ENCODE peak calls at places on chromosomes 1 and 21, in nine cellular contexts. One of them, this sample, is unnamed.

GRCh38 chr1:176205322-176205914 is 1.7 kb downstream of the COP1 start:
- DNase-seq in HCT116: no peak
- DNase-seq in pancreas: no peak
- DNase-seq in bronchial epithelial cell: peak; percentile 62
- DNase-seq in Caco-2: no peak
- DNase-seq in astrocyte: peak; percentile 1
- DNase-seq in BJ: no peak
- DNase-seq in tibial artery: no peak
- DNase-seq in heart left ventricle: no peak
- DNase-seq in this sample: no peak

GRCh38 chr1:172845371-172845770 is 186.5 kb downstream of the FASLG start:
- DNase-seq in Caco-2: no peak
- DNase-seq in BJ: no peak
- DNase-seq in pancreas: no peak
- DNase-seq in bronchial epithelial cell: no peak
- DNase-seq in HCT116: no peak
- DNase-seq in astrocyte: peak; percentile 27
- DNase-seq in tibial artery: no peak
- DNase-seq in heart left ventricle: no peak
- DNase-seq in this sample: peak; percentile 14

GRCh38 chr1:29055160-29055559 is 68.5 kb downstream of the TMEM200B start:
- DNase-seq in tibial artery: no peak
- DNase-seq in BJ: no peak
- DNase-seq in bronchial epithelial cell: no peak
- DNase-seq in HCT116: no peak
- DNase-seq in Caco-2: no peak
- DNase-seq in heart left ventricle: no peak
- DNase-seq in pancreas: no peak
- DNase-seq in astrocyte: peak; percentile 13
- DNase-seq in this sample: no peak

GRCh38 chr1:189149547-189150375 is 1327.9 kb downstream of the BRINP3 start:
- DNase-seq in HCT116: no peak
- DNase-seq in pancreas: peak; percentile 33
- DNase-seq in BJ: no peak
- DNase-seq in bronchial epithelial cell: no peak
- DNase-seq in tibial artery: no peak
- DNase-seq in Caco-2: peak; percentile 87
- DNase-seq in astrocyte: no peak
- DNase-seq in heart left ventricle: no peak
- DNase-seq in this sample: no peak

GRCh38 chr1:169741666-169742394 is 8.0 kb upstream of the SELE start:
- DNase-seq in Caco-2: no peak
- DNase-seq in pancreas: no peak
- DNase-seq in tibial artery: no peak
- DNase-seq in heart left ventricle: no peak
- DNase-seq in astrocyte: peak; percentile 82
- DNase-seq in BJ: peak; percentile 22
- DNase-seq in HCT116: no peak
- DNase-seq in bronchial epithelial cell: no peak
- DNase-seq in this sample: no peak

GRCh38 chr1:240104662-240105061 is 13.0 kb downstream of the FMN2 start:
- DNase-seq in pancreas: no peak
- DNase-seq in astrocyte: no peak
- DNase-seq in tibial artery: no peak
- DNase-seq in bronchial epithelial cell: no peak
- DNase-seq in BJ: no peak
- DNase-seq in heart left ventricle: no peak
- DNase-seq in Caco-2: no peak
- DNase-seq in HCT116: no peak
- DNase-seq in this sample: no peak

GRCh38 chr1:238951809-238952208 is 434.6 kb upstream of the CHRM3 start:
- DNase-seq in bronchial epithelial cell: peak; percentile 60
- DNase-seq in Caco-2: no peak
- DNase-seq in astrocyte: peak; percentile 46
- DNase-seq in HCT116: no peak
- DNase-seq in heart left ventricle: no peak
- DNase-seq in BJ: no peak
- DNase-seq in tibial artery: no peak
- DNase-seq in pancreas: no peak
- DNase-seq in this sample: no peak

GRCh38 chr1:31234870-31235269 is 4.8 kb downstream of the NKAIN1 start:
- DNase-seq in pancreas: no peak
- DNase-seq in astrocyte: no peak
- DNase-seq in bronchial epithelial cell: no peak
- DNase-seq in HCT116: no peak
- DNase-seq in BJ: no peak
- DNase-seq in tibial artery: no peak
- DNase-seq in heart left ventricle: no peak
- DNase-seq in Caco-2: no peak
- DNase-seq in this sample: no peak

GRCh38 chr1:234573711-234574299 is 36.2 kb downstream of the IRF2BP2 start:
- DNase-seq in heart left ventricle: no peak
- DNase-seq in bronchial epithelial cell: peak; percentile 33
- DNase-seq in Caco-2: no peak
- DNase-seq in tibial artery: peak; percentile 48
- DNase-seq in BJ: no peak
- DNase-seq in pancreas: no peak
- DNase-seq in astrocyte: no peak
- DNase-seq in HCT116: no peak
- DNase-seq in this sample: no peak

GRCh38 chr1:205505791-205506190 is 1.3 kb downstream of the CDK18 start:
- DNase-seq in tibial artery: peak; percentile 57
- DNase-seq in bronchial epithelial cell: peak; percentile 72
- DNase-seq in pancreas: peak; percentile 56
- DNase-seq in BJ: no peak
- DNase-seq in heart left ventricle: peak; percentile 85
- DNase-seq in HCT116: no peak
- DNase-seq in Caco-2: no peak
- DNase-seq in astrocyte: no peak
- DNase-seq in this sample: no peak

GRCh38 chr1:210251680-210252490 is 19.3 kb downstream of the SERTAD4 start:
- DNase-seq in pancreas: peak; percentile 34
- DNase-seq in bronchial epithelial cell: no peak
- DNase-seq in astrocyte: no peak
- DNase-seq in BJ: no peak
- DNase-seq in tibial artery: no peak
- DNase-seq in HCT116: no peak
- DNase-seq in heart left ventricle: no peak
- DNase-seq in Caco-2: no peak
- DNase-seq in this sample: no peak

GRCh38 chr1:112337028-112337531 is 58.9 kb upstream of the CTTNBP2NL start:
- DNase-seq in tibial artery: peak; percentile 40
- DNase-seq in bronchial epithelial cell: peak; percentile 40
- DNase-seq in heart left ventricle: no peak
- DNase-seq in BJ: no peak
- DNase-seq in HCT116: peak; percentile 51
- DNase-seq in Caco-2: no peak
- DNase-seq in astrocyte: no peak
- DNase-seq in pancreas: peak; percentile 44
- DNase-seq in this sample: no peak

GRCh38 chr1:144551107-144551542 is 41.6 kb upstream of the PPIAL4F start:
- DNase-seq in astrocyte: no peak
- DNase-seq in pancreas: no peak
- DNase-seq in HCT116: no peak
- DNase-seq in heart left ventricle: no peak
- DNase-seq in bronchial epithelial cell: no peak
- DNase-seq in tibial artery: no peak
- DNase-seq in Caco-2: no peak
- DNase-seq in BJ: no peak
- DNase-seq in this sample: peak; percentile 76

GRCh38 chr1:999797-1000356 is at the start of gene HES4:
- DNase-seq in pancreas: peak; percentile 92
- DNase-seq in bronchial epithelial cell: peak; percentile 71
- DNase-seq in tibial artery: peak; percentile 91
- DNase-seq in HCT116: peak; percentile 84
- DNase-seq in heart left ventricle: peak; percentile 95
- DNase-seq in astrocyte: peak; percentile 82
- DNase-seq in BJ: peak; percentile 53
- DNase-seq in Caco-2: peak; percentile 95
- DNase-seq in this sample: no peak

GRCh38 chr21:44887807-44888580 is 14.5 kb upstream of the PTTG1IP start:
- DNase-seq in astrocyte: no peak
- DNase-seq in heart left ventricle: peak; percentile 60
- DNase-seq in tibial artery: no peak
- DNase-seq in BJ: no peak
- DNase-seq in Caco-2: no peak
- DNase-seq in pancreas: peak; percentile 13
- DNase-seq in bronchial epithelial cell: no peak
- DNase-seq in HCT116: no peak
- DNase-seq in this sample: no peak

GRCh38 chr1:9201421-9202239 is 32.9 kb upstream of the H6PD start:
- DNase-seq in BJ: no peak
- DNase-seq in pancreas: no peak
- DNase-seq in astrocyte: peak; percentile 72
- DNase-seq in HCT116: no peak
- DNase-seq in bronchial epithelial cell: peak; percentile 32
- DNase-seq in heart left ventricle: no peak
- DNase-seq in tibial artery: peak; percentile 43
- DNase-seq in Caco-2: no peak
- DNase-seq in this sample: no peak

GRCh38 chr1:167447521-167448136 is 70.7 kb downstream of the CD247 start:
- DNase-seq in Caco-2: no peak
- DNase-seq in HCT116: peak; percentile 77
- DNase-seq in heart left ventricle: no peak
- DNase-seq in astrocyte: no peak
- DNase-seq in BJ: no peak
- DNase-seq in pancreas: no peak
- DNase-seq in bronchial epithelial cell: peak; percentile 80
- DNase-seq in tibial artery: peak; percentile 38
- DNase-seq in this sample: peak; percentile 35

GRCh38 chr1:50228871-50229384 is 120.2 kb downstream of the ELAVL4 start:
- DNase-seq in bronchial epithelial cell: no peak
- DNase-seq in BJ: no peak
- DNase-seq in heart left ventricle: no peak
- DNase-seq in pancreas: no peak
- DNase-seq in tibial artery: no peak
- DNase-seq in HCT116: no peak
- DNase-seq in astrocyte: no peak
- DNase-seq in Caco-2: peak; percentile 34
- DNase-seq in this sample: no peak

GRCh38 chr1:46489169-46489637 is 433 bp upstream of the DMBX1 start:
- DNase-seq in astrocyte: no peak
- DNase-seq in tibial artery: no peak
- DNase-seq in heart left ventricle: peak; percentile 65
- DNase-seq in bronchial epithelial cell: no peak
- DNase-seq in pancreas: no peak
- DNase-seq in Caco-2: no peak
- DNase-seq in BJ: no peak
- DNase-seq in HCT116: no peak
- DNase-seq in this sample: no peak

GRCh38 chr1:46491500-46492268 is 2.0 kb downstream of the DMBX1 start:
- DNase-seq in Caco-2: no peak
- DNase-seq in pancreas: no peak
- DNase-seq in heart left ventricle: no peak
- DNase-seq in astrocyte: no peak
- DNase-seq in tibial artery: no peak
- DNase-seq in BJ: no peak
- DNase-seq in bronchial epithelial cell: no peak
- DNase-seq in HCT116: no peak
- DNase-seq in this sample: no peak

GRCh38 chr1:46492269-46492853 is 2.7 kb downstream of the DMBX1 start:
- DNase-seq in pancreas: no peak
- DNase-seq in tibial artery: no peak
- DNase-seq in astrocyte: no peak
- DNase-seq in bronchial epithelial cell: no peak
- DNase-seq in HCT116: no peak
- DNase-seq in Caco-2: no peak
- DNase-seq in BJ: no peak
- DNase-seq in heart left ventricle: peak; percentile 12
- DNase-seq in this sample: no peak

GRCh38 chr1:46489638-46490602 is at the start of gene DMBX1:
- DNase-seq in HCT116: peak; percentile 38
- DNase-seq in astrocyte: no peak
- DNase-seq in tibial artery: no peak
- DNase-seq in heart left ventricle: peak; percentile 54
- DNase-seq in bronchial epithelial cell: peak; percentile 8
- DNase-seq in pancreas: peak; percentile 56
- DNase-seq in Caco-2: peak; percentile 52
- DNase-seq in BJ: no peak
- DNase-seq in this sample: no peak

GRCh38 chr1:46490603-46491499 is 1.2 kb downstream of the DMBX1 start:
- DNase-seq in heart left ventricle: peak; percentile 45
- DNase-seq in tibial artery: no peak
- DNase-seq in BJ: no peak
- DNase-seq in HCT116: no peak
- DNase-seq in Caco-2: no peak
- DNase-seq in astrocyte: no peak
- DNase-seq in bronchial epithelial cell: no peak
- DNase-seq in pancreas: no peak
- DNase-seq in this sample: no peak
- H3K27me3 ChIP-seq in heart left ventricle: peaks cover 100% of the 10 kb centered on the region
- H3K27me3 ChIP-seq in tibial artery: peaks cover 98% of the 10 kb centered on the region
- H3K27me3 ChIP-seq in BJ: peaks cover 80% of the 10 kb centered on the region
- H3K27me3 ChIP-seq in HCT116: no peaks in the 10 kb centered on the region
- H3K27me3 ChIP-seq in Caco-2: peaks cover 2% of the 10 kb centered on the region
- H3K27me3 ChIP-seq in astrocyte: peaks cover 95% of the 10 kb centered on the region
- H3K27me3 ChIP-seq in bronchial epithelial cell: peaks cover 60% of the 10 kb centered on the region
- H3K27me3 ChIP-seq in pancreas: peaks cover 6% of the 10 kb centered on the region
- H3K27me3 ChIP-seq in this sample: peaks cover 14% of the 10 kb centered on the region

GRCh38 chr1:7093297-7093696 is 308.0 kb downstream of the CAMTA1 start:
- DNase-seq in heart left ventricle: no peak
- DNase-seq in BJ: no peak
- DNase-seq in pancreas: no peak
- DNase-seq in astrocyte: no peak
- DNase-seq in tibial artery: no peak
- DNase-seq in Caco-2: no peak
- DNase-seq in bronchial epithelial cell: no peak
- DNase-seq in HCT116: no peak
- DNase-seq in this sample: no peak
- TF ChIP-seq CTCF in heart left ventricle: no peak
- TF ChIP-seq CTCF in BJ: no peak
- TF ChIP-seq CTCF in pancreas: no peak
- TF ChIP-seq CTCF in astrocyte: no peak
- TF ChIP-seq CTCF in tibial artery: no peak
- TF ChIP-seq CTCF in Caco-2: no peak
- TF ChIP-seq CTCF in bronchial epithelial cell: no peak
- TF ChIP-seq CTCF in HCT116: no peak
- TF ChIP-seq CTCF in this sample: no peak

DNA sequence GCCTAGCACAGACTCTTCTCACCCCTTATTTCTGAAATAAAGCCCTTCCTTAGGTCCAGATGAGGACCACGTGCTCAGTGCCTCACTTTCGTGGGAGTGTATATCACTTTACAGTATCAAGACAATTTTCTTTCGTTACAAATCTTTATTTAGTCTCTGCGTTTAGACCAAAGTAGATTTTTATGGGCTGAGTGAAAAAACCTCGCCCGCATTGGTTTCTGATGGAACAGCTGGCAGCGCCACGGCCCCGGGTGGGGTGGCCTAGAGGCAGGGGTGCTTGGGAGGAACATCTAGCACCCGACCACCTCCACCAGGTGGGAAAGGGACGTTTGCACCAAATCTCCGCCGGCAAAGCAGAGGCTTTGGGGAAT is 7.6 kb downstream of the SIM2 start:
- DNase-seq in astrocyte: no peak
- DNase-seq in tibial artery: no peak
- DNase-seq in Caco-2: no peak
- DNase-seq in heart left ventricle: no peak
- DNase-seq in HCT116: no peak
- DNase-seq in BJ: no peak
- DNase-seq in pancreas: no peak
- DNase-seq in bronchial epithelial cell: no peak
- DNase-seq in this sample: no peak
- H3K27me3 ChIP-seq in astrocyte: peaks cover 99% of the 10 kb centered on the region
- H3K27me3 ChIP-seq in tibial artery: peaks cover 100% of the 10 kb centered on the region
- H3K27me3 ChIP-seq in Caco-2: no peaks in the 10 kb centered on the region
- H3K27me3 ChIP-seq in heart left ventricle: peaks cover 100% of the 10 kb centered on the region
- H3K27me3 ChIP-seq in HCT116: no peaks in the 10 kb centered on the region
- H3K27me3 ChIP-seq in BJ: peaks cover 84% of the 10 kb centered on the region
- H3K27me3 ChIP-seq in pancreas: peaks cover 45% of the 10 kb centered on the region
- H3K27me3 ChIP-seq in bronchial epithelial cell: peaks cover 78% of the 10 kb centered on the region
- H3K27me3 ChIP-seq in this sample: peaks cover 9% of the 10 kb centered on the region

GRCh38 chr1:162663589-162664030 is 31.3 kb downstream of the DDR2 start:
- DNase-seq in tibial artery: peak; percentile 55
- DNase-seq in heart left ventricle: no peak
- DNase-seq in HCT116: no peak
- DNase-seq in Caco-2: no peak
- DNase-seq in pancreas: no peak
- DNase-seq in astrocyte: peak; percentile 94
- DNase-seq in BJ: peak; percentile 66
- DNase-seq in bronchial epithelial cell: peak; percentile 52
- DNase-seq in this sample: peak; percentile 29
- TF ChIP-seq CTCF in tibial artery: no peak
- TF ChIP-seq CTCF in heart left ventricle: no peak
- TF ChIP-seq CTCF in HCT116: no peak
- TF ChIP-seq CTCF in Caco-2: no peak
- TF ChIP-seq CTCF in pancreas: no peak
- TF ChIP-seq CTCF in astrocyte: no peak
- TF ChIP-seq CTCF in BJ: no peak
- TF ChIP-seq CTCF in bronchial epithelial cell: no peak
- TF ChIP-seq CTCF in this sample: no peak

This sample was measured in GM06990.